ENCODE peak calls at places on chromosomes 3 and 15, in four cellular contexts. F is right lobe of liver, Z is tibial nerve, N is gastrocnemius medialis. I is an unnamed sample.

GRCh38 chr3:86958534-86958933 is 32.4 kb downstream of the VGLL3 start:
- DNase-seq in F (no peak), Z (no peak), N (no peak), I (no peak)

GRCh38 chr3:71511037-71511436 is 72.5 kb downstream of the FOXP1 start:
- DNase-seq in F (no peak), Z (no peak), N (no peak), I (peak; percentile 69)

GRCh38 chr3:126543457-126544090 is 15.2 kb downstream of the C3orf22 start:
- DNase-seq in F (no peak), Z (no peak), N (no peak), I (no peak)

GRCh38 chr3:64345351-64345750 is 120.1 kb upstream of the PRICKLE2 start:
- DNase-seq in F (no peak), Z (no peak), N (no peak), I (no peak)

GRCh38 chr3:102577390-102577789 is 142.6 kb downstream of the ZPLD1 start:
- DNase-seq in F (no peak), Z (no peak), N (no peak), I (no peak)

GRCh38 chr3:56754753-56755365 is 46.9 kb downstream of the ARHGEF3 start:
- DNase-seq in F (no peak), Z (peak; percentile 23), N (no peak), I (no peak)

GRCh38 chr3:165507060-165507459 is 310.9 kb upstream of the SLITRK3 start:
- DNase-seq in F (no peak), Z (no peak), N (no peak), I (no peak)

GRCh38 chr15:62606376-62607164 is 436.0 kb upstream of the TPM1 start:
- DNase-seq in F (no peak), Z (peak; percentile 47), N (no peak), I (peak; percentile 42)

GRCh38 chr15:39918688-39919385 is 1.2 kb downstream of the GPR176 start:
- DNase-seq in F (no peak), Z (no peak), N (no peak), I (peak; percentile 29)

GRCh38 chr3:50570508-50571279 is 1.4 kb downstream of the HEMK1 start:
- DNase-seq in F (no peak), Z (no peak), N (no peak), I (no peak)

GRCh38 chr15:50881121-50882048 is 27.1 kb upstream of the AP4E1 start:
- DNase-seq in F (no peak), Z (no peak), N (no peak), I (no peak)

GRCh38 chr3:51621091-51621892 is 49.8 kb upstream of the TEX264 start:
- DNase-seq in F (no peak), Z (peak; percentile 31), N (peak; percentile 21), I (no peak)

GRCh38 chr3:84547207-84547606 is 411.6 kb upstream of the CADM2 start:
- DNase-seq in F (no peak), Z (no peak), N (no peak), I (no peak)

GRCh38 chr15:88040516-88040915 is 216.0 kb downstream of the NTRK3 start:
- DNase-seq in F (no peak), Z (no peak), N (no peak), I (no peak)

GRCh38 chr3:154819491-154819890 is 260.6 kb upstream of the MME start:
- DNase-seq in F (no peak), Z (no peak), N (no peak), I (no peak)

GRCh38 chr3:115999598-115999997 is 376.3 kb downstream of the GAP43 start:
- DNase-seq in F (no peak), Z (no peak), N (no peak), I (no peak)

GRCh38 chr3:39126532-39127071 is 19.1 kb downstream of the TTC21A start:
- DNase-seq in F (no peak), Z (peak; percentile 67), N (no peak), I (no peak)

GRCh38 chr15:101048191-101049011 is 129.2 kb downstream of the LRRK1 start:
- DNase-seq in F (peak; percentile 43), Z (no peak), N (no peak), I (no peak)

GRCh38 chr15:70726753-70727152 is 36.6 kb downstream of the UACA start:
- DNase-seq in F (no peak), Z (no peak), N (no peak), I (no peak)

GRCh38 chr3:50648944-50649343 is 25.8 kb upstream of the DOCK3 start:
- DNase-seq in F (no peak), Z (no peak), N (no peak), I (no peak)

GRCh38 chr3:149481491-149481890 is 7.0 kb downstream of the TM4SF4 start:
- DNase-seq in F (no peak), Z (no peak), N (no peak), I (no peak)

GRCh38 chr3:126985143-126985985 is 2.4 kb downstream of the PLXNA1 start:
- DNase-seq in F (no peak), Z (no peak), N (no peak), I (no peak)

GRCh38 chr3:62049033-62049432 is 324.3 kb downstream of the FEZF2 start:
- DNase-seq in F (no peak), Z (no peak), N (no peak), I (no peak)

GRCh38 chr3:193446975-193447602 is 68.5 kb upstream of the ATP13A5 start:
- DNase-seq in F (no peak), Z (no peak), N (no peak), I (no peak)

GRCh38 chr3:78794431-78794830 is 973.4 kb downstream of the ROBO1 start:
- DNase-seq in F (no peak), Z (no peak), N (no peak), I (no peak)

GRCh38 chr15:67569668-67570067 is 27.2 kb downstream of the MAP2K5 start:
- DNase-seq in F (no peak), Z (no peak), N (no peak), I (no peak)

GRCh38 chr15:78313383-78313782 is 14.0 kb upstream of the SKIC8 start:
- DNase-seq in F (no peak), Z (no peak), N (no peak), I (no peak)

GRCh38 chr15:31261266-31262142 is 65.1 kb upstream of the KLF13 start:
- DNase-seq in F (no peak), Z (no peak), N (no peak), I (no peak)

GRCh38 chr15:96409231-96410138 is 79.0 kb downstream of the NR2F2 start:
- DNase-seq in F (no peak), Z (no peak), N (no peak), I (no peak)

GRCh38 chr15:38662398-38662797 is 97.8 kb upstream of the RASGRP1 start:
- DNase-seq in F (no peak), Z (no peak), N (no peak), I (no peak)

GRCh38 chr3:37543692-37544091 is 318.0 kb upstream of the CTDSPL start:
- DNase-seq in F (no peak), Z (no peak), N (peak; percentile 31), I (no peak)

GRCh38 chr3:197878427-197878826 is 71.6 kb upstream of the RPL35A start:
- DNase-seq in F (no peak), Z (no peak), N (no peak), I (no peak)

GRCh38 chr3:14617508-14618023 is 34.0 kb upstream of the CCDC174 start:
- DNase-seq in F (no peak), Z (no peak), N (no peak), I (no peak)

GRCh38 chr3:111151438-111151837 is 79.8 kb downstream of the NECTIN3 start:
- DNase-seq in F (no peak), Z (no peak), N (no peak), I (peak; percentile 6)

GRCh38 chr15:85545757-85546156 is 165.4 kb downstream of the AKAP13 start:
- DNase-seq in F (no peak), Z (no peak), N (no peak), I (no peak)

GRCh38 chr3:57826952-57827723 is 71.0 kb downstream of the SLMAP start:
- DNase-seq in F (no peak), Z (no peak), N (no peak), I (no peak)
- TF ChIP-seq POLR2A in F (no peak), Z (no peak), N (no peak), I (no peak)

GRCh38 chr3:104952160-104952559 is 414.5 kb upstream of the ALCAM start:
- DNase-seq in F (no peak), Z (no peak), N (no peak), I (no peak)

GRCh38 chr3:104952587-104952986 is 414.1 kb upstream of the ALCAM start:
- DNase-seq in F (no peak), Z (no peak), N (no peak), I (no peak)

GRCh38 chr3:104956620-104957345 is 409.9 kb upstream of the ALCAM start:
- DNase-seq in F (no peak), Z (no peak), N (no peak), I (no peak)

GRCh38 chr3:104947946-104948345 is 418.8 kb upstream of the ALCAM start:
- DNase-seq in F (no peak), Z (no peak), N (no peak), I (no peak)

DNA sequence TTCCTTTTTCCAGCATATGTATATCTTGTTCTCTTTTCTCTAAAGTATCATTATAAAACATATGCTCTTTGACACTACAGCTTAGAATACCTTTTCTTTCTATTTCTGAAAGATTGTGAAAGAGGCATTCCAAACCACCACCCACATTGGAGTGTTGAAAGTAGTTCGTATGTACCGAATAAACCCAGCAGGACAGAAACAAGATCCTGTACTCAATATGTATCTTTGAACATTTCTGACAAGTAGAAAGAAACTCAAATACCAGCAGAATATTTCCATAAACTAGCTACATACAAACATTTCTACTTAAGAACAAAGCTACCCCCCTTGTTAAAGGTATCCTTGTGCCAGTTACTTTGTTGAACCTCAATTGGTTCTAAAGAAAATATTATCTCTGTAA is 415.3 kb upstream of the ALCAM start:
- DNase-seq in F (no peak), Z (no peak), N (no peak), I (no peak)
- TF ChIP-seq POLR2A in F (no peak), Z (no peak), N (no peak), I (no peak)

GRCh38 chr3:168029705-168030104 is 66.0 kb downstream of the GOLIM4 start:
- DNase-seq in F (no peak), Z (no peak), N (no peak), I (no peak)

GRCh38 chr3:168025076-168025475 is 70.6 kb downstream of the GOLIM4 start:
- DNase-seq in F (no peak), Z (no peak), N (no peak), I (no peak)

GRCh38 chr3:168021737-168022450 is 73.8 kb downstream of the GOLIM4 start:
- DNase-seq in F (no peak), Z (no peak), N (no peak), I (no peak)

GRCh38 chr3:168026764-168027163 is 69.0 kb downstream of the GOLIM4 start:
- DNase-seq in F (no peak), Z (no peak), N (no peak), I (no peak)

GRCh38 chr3:168024537-168024941 is 71.2 kb downstream of the GOLIM4 start:
- DNase-seq in F (no peak), Z (no peak), N (no peak), I (peak; percentile 28)
- TF ChIP-seq POLR2A in F (no peak), Z (no peak), N (no peak), I (no peak)

GRCh38 chr3:60161334-60161733 is 1089.9 kb downstream of the FHIT start:
- DNase-seq in F (no peak), Z (no peak), N (no peak), I (no peak)

GRCh38 chr3:60160105-60160791 is 1091.0 kb downstream of the FHIT start:
- DNase-seq in F (no peak), Z (no peak), N (no peak), I (no peak)

DNA sequence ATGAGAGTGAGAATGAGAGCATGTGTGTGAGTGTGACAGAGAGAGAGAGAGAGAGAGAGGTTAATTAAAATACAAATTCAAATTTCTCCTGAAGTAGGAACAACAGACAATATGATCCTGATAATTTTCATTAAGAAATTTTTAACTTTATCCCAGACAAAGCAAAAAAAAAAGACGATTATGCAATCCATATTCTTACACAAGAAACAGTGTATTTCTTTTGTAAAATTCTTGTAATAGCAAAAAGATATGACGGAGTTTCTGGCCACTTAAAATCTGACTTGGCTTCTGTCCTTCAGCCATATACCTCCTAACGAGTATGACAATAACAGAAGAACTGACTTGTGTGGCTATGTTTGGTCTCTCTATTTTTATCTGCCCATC is 1090.5 kb downstream of the FHIT start:
- DNase-seq in F (no peak), Z (no peak), N (no peak), I (no peak)
- TF ChIP-seq POLR2A in F (no peak), Z (no peak), N (no peak), I (no peak)